ENCODE peak calls at places on chromosomes 1 and 21, in six cellular contexts. S is mammary epithelial cell, W is astrocyte, Z is foreskin fibroblast, R is BE2C, G is GM20000. H is an unnamed sample.

GRCh38 chr1:150273310-150273709 is 720 bp downstream of the C1orf54 start:
- DNase-seq in S (no peak), W (peak), Z (no peak), R (no peak), G (no peak), H (no peak)

GRCh38 chr1:59150537-59151386 is 146.1 kb upstream of the FGGY start:
- DNase-seq in S (peak), W (peak), Z (peak), R (peak), G (peak), H (peak)

GRCh38 chr1:203072911-203073310 is 12.9 kb downstream of the MYOG start:
- DNase-seq in S (peak), W (peak), Z (peak), R (no peak), G (no peak), H (no peak)

GRCh38 chr1:197649188-197649587 is 126.1 kb downstream of the DENND1B start:
- DNase-seq in S (no peak), W (no peak), Z (no peak), R (no peak), G (no peak), H (no peak)

GRCh38 chr1:36166938-36167910 is 11.3 kb downstream of the MAP7D1 start:
- DNase-seq in S (peak), W (peak), Z (peak), R (no peak), G (no peak), H (no peak)

GRCh38 chr1:3169621-3170356 is 100.8 kb downstream of the PRDM16 start:
- DNase-seq in S (no peak), W (no peak), Z (no peak), R (no peak), G (no peak), H (no peak)

GRCh38 chr1:24472527-24473251 is 29.9 kb upstream of the RCAN3 start:
- DNase-seq in S (no peak), W (no peak), Z (no peak), R (no peak), G (no peak), H (no peak)

GRCh38 chr1:38872401-38873026 is 634 bp downstream of the MYCBP start:
- DNase-seq in S (peak), W (peak), Z (peak), R (no peak), G (peak), H (peak)

GRCh38 chr1:29772584-29772983 is 536.3 kb downstream of the PTPRU start:
- DNase-seq in S (no peak), W (no peak), Z (no peak), R (no peak), G (no peak), H (no peak)

GRCh38 chr1:182111496-182111895 is 50.0 kb upstream of the ZNF648 start:
- DNase-seq in S (no peak), W (no peak), Z (no peak), R (no peak), G (no peak), H (no peak)

GRCh38 chr1:239293350-239294111 is 92.8 kb upstream of the CHRM3 start:
- DNase-seq in S (no peak), W (no peak), Z (no peak), R (no peak), G (no peak), H (no peak)

GRCh38 chr1:82486969-82487368 is 686.2 kb downstream of the ADGRL2 start:
- DNase-seq in S (peak), W (no peak), Z (no peak), R (no peak), G (no peak), H (no peak)

GRCh38 chr1:239243003-239243402 is 143.4 kb upstream of the CHRM3 start:
- DNase-seq in S (no peak), W (no peak), Z (no peak), R (no peak), G (no peak), H (no peak)

GRCh38 chr1:210195635-210196160 is 36.9 kb upstream of the SERTAD4 start:
- DNase-seq in S (no peak), W (no peak), Z (no peak), R (no peak), G (no peak), H (no peak)

GRCh38 chr1:36542962-36543515 is 60.3 kb upstream of the CSF3R start:
- DNase-seq in S (no peak), W (no peak), Z (no peak), R (peak), G (no peak), H (no peak)

DNA sequence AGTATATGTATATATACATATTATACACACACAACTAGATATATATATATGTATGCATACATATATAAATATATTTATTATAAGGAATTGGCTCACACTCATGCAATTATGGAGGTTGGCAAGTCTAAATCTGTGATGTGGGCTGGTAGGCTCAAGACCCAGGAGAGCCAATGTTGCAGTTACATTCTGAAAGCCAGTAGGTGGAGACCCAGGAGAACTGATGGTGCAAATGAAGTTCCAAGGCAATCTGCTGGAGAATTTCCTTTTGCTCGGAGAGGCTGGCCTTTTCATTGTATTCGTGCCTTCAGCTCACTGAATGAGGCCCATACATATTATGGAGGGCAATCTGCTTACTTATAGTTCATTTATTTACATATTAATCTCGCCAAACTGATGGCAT is 9.4 kb downstream of the IVL start:
- DNase-seq in S (peak), W (no peak), Z (no peak), R (no peak), G (no peak), H (no peak)
- TF ChIP-seq CTCF in S (peak), W (peak), Z (no peak), R (peak), G (no peak), H (peak)

DNA sequence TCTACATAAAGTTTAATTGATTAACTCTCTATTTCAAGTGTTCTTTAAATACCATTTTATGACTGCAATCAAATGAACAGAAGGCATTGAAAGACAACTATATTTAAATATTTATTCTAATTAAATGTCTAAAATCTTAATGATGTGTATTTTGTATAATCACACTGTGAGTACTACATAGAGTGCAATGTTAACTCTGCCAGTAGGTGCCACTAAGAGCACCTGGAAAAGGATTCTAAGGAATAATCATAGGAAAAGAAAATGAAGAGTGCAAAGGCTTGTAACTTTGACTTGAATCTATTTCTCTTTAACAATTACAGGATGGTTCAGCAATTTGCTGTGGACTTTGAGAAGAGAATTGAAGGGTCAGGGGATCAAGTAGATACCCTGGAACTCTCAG is 200.4 kb downstream of the DNM3 start:
- DNase-seq in S (no peak), W (peak), Z (peak), R (no peak), G (no peak), H (no peak)
- TF ChIP-seq CTCF in S (peak), W (peak), Z (peak), R (peak), G (no peak), H (no peak)

GRCh38 chr1:176692988-176693696 is 230.2 kb downstream of the PAPPA2 start:
- DNase-seq in S (no peak), W (no peak), Z (no peak), R (no peak), G (no peak), H (no peak)
- TF ChIP-seq CTCF in S (no peak), W (no peak), Z (no peak), R (no peak), G (no peak), H (no peak)

DNA sequence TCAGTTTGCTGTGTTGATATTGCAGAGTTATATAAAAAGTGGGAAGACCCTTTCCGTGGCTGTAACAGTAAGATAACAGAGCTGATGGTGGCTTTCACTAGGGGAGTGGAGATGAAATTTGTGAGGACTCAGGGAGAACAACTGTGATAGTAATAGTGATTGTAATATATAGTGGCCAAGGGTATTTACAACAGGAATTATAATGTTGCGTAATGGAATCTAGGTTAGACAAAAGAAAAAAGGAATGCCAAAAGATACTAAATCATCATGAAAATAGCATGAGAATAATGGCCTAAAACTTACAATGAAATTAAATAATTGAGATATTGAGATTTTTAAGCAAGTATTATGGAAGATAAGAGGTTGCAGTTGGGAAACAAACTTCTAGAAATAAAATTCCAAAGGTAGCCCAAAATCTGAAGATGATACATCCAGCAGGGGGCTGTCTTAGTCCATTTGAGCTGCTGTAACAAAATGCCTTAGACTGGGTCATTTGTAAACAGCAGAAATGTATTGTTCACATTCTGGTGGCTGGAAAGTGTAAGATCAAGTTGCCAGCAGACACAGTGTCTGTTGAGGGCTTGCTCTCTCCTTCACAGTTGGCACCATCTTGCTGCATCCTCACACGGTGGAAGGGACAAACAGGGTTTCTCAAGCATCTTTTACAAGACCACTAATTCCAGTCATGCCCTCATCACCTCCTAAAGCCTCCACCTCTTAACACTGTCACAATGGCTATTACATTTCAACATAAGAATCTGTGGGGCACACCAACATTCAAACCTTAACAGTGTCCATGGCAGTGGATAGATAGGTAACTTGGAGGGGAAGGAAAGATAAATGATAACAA is 711.2 kb downstream of the MRPL39 start:
- DNase-seq in S (no peak), W (peak), Z (no peak), R (peak), G (no peak), H (no peak)
- TF ChIP-seq CTCF in S (no peak), W (peak), Z (peak), R (peak), G (peak), H (peak)

GRCh38 chr1:27403065-27403726 is 10.8 kb downstream of the GPR3 start:
- DNase-seq in S (no peak), W (no peak), Z (peak), R (peak), G (peak), H (peak)
- TF ChIP-seq CTCF in S (peak), W (peak), Z (peak), R (peak), G (peak), H (peak)

H was measured in GM13976.